ENCODE peak calls at places on chromosomes 3 and 15, in six cellular contexts. One of them, this sample, is unnamed.

GRCh38 chr15:100901702-100902435 is 17.3 kb upstream of the LRRK1 start:
- DNase-seq in stomach: no peak
- DNase-seq in breast epithelium: peak
- DNase-seq in HepG2: no peak
- DNase-seq in GM23338: no peak
- DNase-seq in esophagus muscularis mucosa: no peak
- DNase-seq in this sample: no peak

GRCh38 chr3:27721717-27722564 is at the start of gene EOMES:
- DNase-seq in stomach: peak
- DNase-seq in breast epithelium: no peak
- DNase-seq in HepG2: peak
- DNase-seq in GM23338: peak
- DNase-seq in esophagus muscularis mucosa: no peak
- DNase-seq in this sample: peak

GRCh38 chr15:74036271-74037170 is 42.0 kb downstream of the PML start:
- DNase-seq in stomach: peak
- DNase-seq in breast epithelium: no peak
- DNase-seq in HepG2: peak
- DNase-seq in GM23338: peak
- DNase-seq in esophagus muscularis mucosa: no peak
- DNase-seq in this sample: no peak

GRCh38 chr3:150300376-150300775 is 107.7 kb upstream of the TSC22D2 start:
- DNase-seq in stomach: no peak
- DNase-seq in breast epithelium: no peak
- DNase-seq in HepG2: no peak
- DNase-seq in GM23338: no peak
- DNase-seq in esophagus muscularis mucosa: no peak
- DNase-seq in this sample: no peak

GRCh38 chr3:16113704-16114103 is 60.8 kb upstream of the GALNT15 start:
- DNase-seq in stomach: no peak
- DNase-seq in breast epithelium: no peak
- DNase-seq in HepG2: no peak
- DNase-seq in GM23338: no peak
- DNase-seq in esophagus muscularis mucosa: no peak
- DNase-seq in this sample: no peak

GRCh38 chr3:141147657-141148056 is 84.0 kb upstream of the PXYLP1 start:
- DNase-seq in stomach: no peak
- DNase-seq in breast epithelium: peak
- DNase-seq in HepG2: peak
- DNase-seq in GM23338: peak
- DNase-seq in esophagus muscularis mucosa: no peak
- DNase-seq in this sample: no peak

GRCh38 chr15:63296195-63296594 is 18.8 kb downstream of the APH1B start:
- DNase-seq in stomach: no peak
- DNase-seq in breast epithelium: no peak
- DNase-seq in HepG2: no peak
- DNase-seq in GM23338: no peak
- DNase-seq in esophagus muscularis mucosa: no peak
- DNase-seq in this sample: no peak

GRCh38 chr3:162370136-162370535 is 873.5 kb downstream of the OTOL1 start:
- DNase-seq in stomach: no peak
- DNase-seq in breast epithelium: no peak
- DNase-seq in HepG2: no peak
- DNase-seq in GM23338: peak
- DNase-seq in esophagus muscularis mucosa: no peak
- DNase-seq in this sample: no peak

GRCh38 chr3:133927543-133928066 is 31.9 kb upstream of the RAB6B start:
- DNase-seq in stomach: peak
- DNase-seq in breast epithelium: no peak
- DNase-seq in HepG2: no peak
- DNase-seq in GM23338: peak
- DNase-seq in esophagus muscularis mucosa: peak
- DNase-seq in this sample: peak

GRCh38 chr15:22979699-22980188 is 424 bp downstream of the CYFIP1 start:
- DNase-seq in stomach: no peak
- DNase-seq in breast epithelium: no peak
- DNase-seq in HepG2: no peak
- DNase-seq in GM23338: peak
- DNase-seq in esophagus muscularis mucosa: no peak
- DNase-seq in this sample: peak

GRCh38 chr3:43753743-43754142 is 63.0 kb downstream of the ABHD5 start:
- DNase-seq in stomach: no peak
- DNase-seq in breast epithelium: no peak
- DNase-seq in HepG2: no peak
- DNase-seq in GM23338: no peak
- DNase-seq in esophagus muscularis mucosa: no peak
- DNase-seq in this sample: no peak

GRCh38 chr3:123046262-123046873 is 18.8 kb upstream of the SEMA5B start:
- DNase-seq in stomach: no peak
- DNase-seq in breast epithelium: no peak
- DNase-seq in HepG2: no peak
- DNase-seq in GM23338: no peak
- DNase-seq in esophagus muscularis mucosa: no peak
- DNase-seq in this sample: no peak

GRCh38 chr15:87976552-87976951 is 280.0 kb downstream of the NTRK3 start:
- DNase-seq in stomach: no peak
- DNase-seq in breast epithelium: no peak
- DNase-seq in HepG2: no peak
- DNase-seq in GM23338: no peak
- DNase-seq in esophagus muscularis mucosa: no peak
- DNase-seq in this sample: no peak

GRCh38 chr3:82610236-82610635 is 848.8 kb upstream of the GBE1 start:
- DNase-seq in stomach: no peak
- DNase-seq in breast epithelium: no peak
- DNase-seq in HepG2: no peak
- DNase-seq in GM23338: no peak
- DNase-seq in esophagus muscularis mucosa: no peak
- DNase-seq in this sample: no peak

GRCh38 chr3:53224026-53224425 is 31.8 kb downstream of the TKT start:
- DNase-seq in stomach: no peak
- DNase-seq in breast epithelium: no peak
- DNase-seq in HepG2: no peak
- DNase-seq in GM23338: no peak
- DNase-seq in esophagus muscularis mucosa: no peak
- DNase-seq in this sample: peak

GRCh38 chr15:67692573-67692972 is 132.7 kb upstream of the SKOR1 start:
- DNase-seq in stomach: no peak
- DNase-seq in breast epithelium: no peak
- DNase-seq in HepG2: no peak
- DNase-seq in GM23338: no peak
- DNase-seq in esophagus muscularis mucosa: no peak
- DNase-seq in this sample: no peak

GRCh38 chr15:92907229-92907628 is 7.1 kb downstream of the CHD2 start:
- DNase-seq in stomach: no peak
- DNase-seq in breast epithelium: no peak
- DNase-seq in HepG2: no peak
- DNase-seq in GM23338: no peak
- DNase-seq in esophagus muscularis mucosa: no peak
- DNase-seq in this sample: no peak

GRCh38 chr15:66165856-66166255 is 87.7 kb downstream of the MEGF11 start:
- DNase-seq in stomach: no peak
- DNase-seq in breast epithelium: no peak
- DNase-seq in HepG2: no peak
- DNase-seq in GM23338: no peak
- DNase-seq in esophagus muscularis mucosa: no peak
- DNase-seq in this sample: no peak

GRCh38 chr3:126126811-126127431 is 43.0 kb upstream of the SLC41A3 start:
- DNase-seq in stomach: peak
- DNase-seq in breast epithelium: no peak
- DNase-seq in HepG2: no peak
- DNase-seq in GM23338: no peak
- DNase-seq in esophagus muscularis mucosa: peak
- DNase-seq in this sample: peak

GRCh38 chr3:153448146-153448870 is 286.3 kb downstream of the RAP2B start:
- DNase-seq in stomach: no peak
- DNase-seq in breast epithelium: no peak
- DNase-seq in HepG2: no peak
- DNase-seq in GM23338: no peak
- DNase-seq in esophagus muscularis mucosa: no peak
- DNase-seq in this sample: no peak

GRCh38 chr15:77064539-77065308 is 6.2 kb downstream of the TSPAN3 start:
- DNase-seq in stomach: no peak
- DNase-seq in breast epithelium: no peak
- DNase-seq in HepG2: no peak
- DNase-seq in GM23338: no peak
- DNase-seq in esophagus muscularis mucosa: no peak
- DNase-seq in this sample: no peak

GRCh38 chr3:134333522-134334181 is 40.6 kb downstream of the AMOTL2 start:
- DNase-seq in stomach: no peak
- DNase-seq in breast epithelium: no peak
- DNase-seq in HepG2: peak
- DNase-seq in GM23338: peak
- DNase-seq in esophagus muscularis mucosa: no peak
- DNase-seq in this sample: no peak

GRCh38 chr15:34147371-34148140 is 45.7 kb downstream of the PGBD4 start:
- DNase-seq in stomach: no peak
- DNase-seq in breast epithelium: no peak
- DNase-seq in HepG2: no peak
- DNase-seq in GM23338: no peak
- DNase-seq in esophagus muscularis mucosa: no peak
- DNase-seq in this sample: no peak

GRCh38 chr3:195751584-195751983 is 30.8 kb downstream of the MUC20 start:
- DNase-seq in stomach: no peak
- DNase-seq in breast epithelium: no peak
- DNase-seq in HepG2: no peak
- DNase-seq in GM23338: no peak
- DNase-seq in esophagus muscularis mucosa: no peak
- DNase-seq in this sample: peak

GRCh38 chr3:53994986-53995385 is 103.3 kb upstream of the SELENOK start:
- DNase-seq in stomach: no peak
- DNase-seq in breast epithelium: no peak
- DNase-seq in HepG2: no peak
- DNase-seq in GM23338: no peak
- DNase-seq in esophagus muscularis mucosa: no peak
- DNase-seq in this sample: no peak

GRCh38 chr3:14532691-14533456 is 7.3 kb downstream of the GRIP2 start:
- DNase-seq in stomach: peak
- DNase-seq in breast epithelium: no peak
- DNase-seq in HepG2: peak
- DNase-seq in GM23338: peak
- DNase-seq in esophagus muscularis mucosa: no peak
- DNase-seq in this sample: peak

GRCh38 chr3:176526194-176526593 is 671.1 kb downstream of the TBL1XR1 start:
- DNase-seq in stomach: no peak
- DNase-seq in breast epithelium: no peak
- DNase-seq in HepG2: no peak
- DNase-seq in GM23338: no peak
- DNase-seq in esophagus muscularis mucosa: no peak
- DNase-seq in this sample: no peak

DNA sequence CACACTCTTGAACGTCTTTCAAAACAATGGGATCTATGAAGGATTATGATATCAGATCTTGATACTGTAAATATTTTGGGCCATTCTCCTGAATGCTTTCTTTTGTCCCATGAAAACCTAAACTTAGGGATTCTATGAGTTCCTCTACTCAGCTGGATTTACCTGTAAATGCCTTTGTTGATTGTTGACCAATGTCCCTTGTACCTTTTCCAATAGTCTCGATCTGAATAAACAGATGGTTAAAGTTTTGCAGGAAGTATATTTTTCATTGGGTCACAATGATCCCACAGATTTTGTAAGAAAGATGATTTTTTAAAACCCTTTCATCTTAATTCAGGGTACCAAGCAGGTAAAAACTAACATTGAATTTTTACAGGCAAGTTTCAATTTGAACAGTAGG is 634.1 kb downstream of the FHIT start:
- DNase-seq in stomach: no peak
- DNase-seq in breast epithelium: no peak
- DNase-seq in HepG2: no peak
- DNase-seq in GM23338: no peak
- DNase-seq in esophagus muscularis mucosa: no peak
- DNase-seq in this sample: no peak
- TF ChIP-seq POLR2AphosphoS5 in stomach: no peak
- TF ChIP-seq POLR2AphosphoS5 in breast epithelium: no peak
- TF ChIP-seq POLR2AphosphoS5 in HepG2: no peak
- TF ChIP-seq POLR2AphosphoS5 in GM23338: no peak
- TF ChIP-seq POLR2AphosphoS5 in esophagus muscularis mucosa: no peak
- TF ChIP-seq POLR2AphosphoS5 in this sample: no peak

GRCh38 chr3:152157337-152157736 is 111.4 kb upstream of the MBNL1 start:
- DNase-seq in stomach: no peak
- DNase-seq in breast epithelium: no peak
- DNase-seq in HepG2: no peak
- DNase-seq in GM23338: no peak
- DNase-seq in esophagus muscularis mucosa: no peak
- DNase-seq in this sample: no peak

GRCh38 chr3:152160350-152161011 is 108.2 kb upstream of the MBNL1 start:
- DNase-seq in stomach: no peak
- DNase-seq in breast epithelium: no peak
- DNase-seq in HepG2: no peak
- DNase-seq in GM23338: no peak
- DNase-seq in esophagus muscularis mucosa: no peak
- DNase-seq in this sample: no peak

GRCh38 chr3:152156880-152157279 is 111.8 kb upstream of the MBNL1 start:
- DNase-seq in stomach: no peak
- DNase-seq in breast epithelium: no peak
- DNase-seq in HepG2: no peak
- DNase-seq in GM23338: no peak
- DNase-seq in esophagus muscularis mucosa: no peak
- DNase-seq in this sample: no peak

GRCh38 chr3:152155654-152156053 is 113.1 kb upstream of the MBNL1 start:
- DNase-seq in stomach: no peak
- DNase-seq in breast epithelium: no peak
- DNase-seq in HepG2: no peak
- DNase-seq in GM23338: no peak
- DNase-seq in esophagus muscularis mucosa: no peak
- DNase-seq in this sample: no peak

GRCh38 chr3:152159328-152159727 is 109.4 kb upstream of the MBNL1 start:
- DNase-seq in stomach: no peak
- DNase-seq in breast epithelium: no peak
- DNase-seq in HepG2: no peak
- DNase-seq in GM23338: no peak
- DNase-seq in esophagus muscularis mucosa: no peak
- DNase-seq in this sample: no peak
- TF ChIP-seq POLR2AphosphoS5 in stomach: no peak
- TF ChIP-seq POLR2AphosphoS5 in breast epithelium: no peak
- TF ChIP-seq POLR2AphosphoS5 in HepG2: no peak
- TF ChIP-seq POLR2AphosphoS5 in GM23338: no peak
- TF ChIP-seq POLR2AphosphoS5 in esophagus muscularis mucosa: peak
- TF ChIP-seq POLR2AphosphoS5 in this sample: no peak

DNA sequence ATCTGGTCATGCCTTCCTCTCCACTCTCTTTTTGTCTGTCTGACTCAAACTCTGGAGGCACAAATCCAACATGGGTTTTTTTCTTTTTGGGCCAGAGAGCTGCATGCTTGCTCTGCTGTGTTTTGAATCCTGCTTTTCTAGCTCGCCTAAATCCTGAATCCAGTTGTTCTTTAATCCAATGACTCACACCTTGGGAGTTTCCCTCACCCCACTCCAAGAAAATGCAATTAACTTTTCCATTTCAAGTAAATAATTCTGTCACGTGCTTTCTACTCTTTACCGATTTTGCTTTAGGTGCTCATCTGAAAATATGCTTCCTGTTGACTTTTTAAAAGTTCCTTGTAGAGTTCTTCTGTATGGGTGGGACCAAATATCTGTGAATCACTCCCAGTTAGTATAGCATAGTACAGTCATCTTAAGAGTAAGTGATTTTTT is 47.6 kb downstream of the SLMAP start:
- DNase-seq in stomach: no peak
- DNase-seq in breast epithelium: peak
- DNase-seq in HepG2: no peak
- DNase-seq in GM23338: peak
- DNase-seq in esophagus muscularis mucosa: no peak
- DNase-seq in this sample: no peak
- TF ChIP-seq POLR2AphosphoS5 in stomach: peak
- TF ChIP-seq POLR2AphosphoS5 in breast epithelium: no peak
- TF ChIP-seq POLR2AphosphoS5 in HepG2: no peak
- TF ChIP-seq POLR2AphosphoS5 in GM23338: no peak
- TF ChIP-seq POLR2AphosphoS5 in esophagus muscularis mucosa: peak
- TF ChIP-seq POLR2AphosphoS5 in this sample: no peak

GRCh38 chr3:25664066-25664809 is 469 bp downstream of the TOP2B start:
- DNase-seq in stomach: peak
- DNase-seq in breast epithelium: peak
- DNase-seq in HepG2: peak
- DNase-seq in GM23338: peak
- DNase-seq in esophagus muscularis mucosa: no peak
- DNase-seq in this sample: peak
- TF ChIP-seq POLR2AphosphoS5 in stomach: peak
- TF ChIP-seq POLR2AphosphoS5 in breast epithelium: no peak
- TF ChIP-seq POLR2AphosphoS5 in HepG2: no peak
- TF ChIP-seq POLR2AphosphoS5 in GM23338: no peak
- TF ChIP-seq POLR2AphosphoS5 in esophagus muscularis mucosa: no peak
- TF ChIP-seq POLR2AphosphoS5 in this sample: no peak